ENCODE peak calls at places on chromosomes 4 and X, in seven cellular contexts. C is psoas muscle; M is ovary; L is activated CD8-positive, alpha-beta memory T cell treated with anti-CD3 and anti-CD28 coated beads, Interleukin-2, amount 10 ng/mL, durations not matched to agents 7 days and 5 days; V is nephron progenitor cell; W is T-helper 2 cell treated with Interferon-gamma antibody and Interleukin-4, amounts not matched to agents 5 μg/mL and 100 μg/mL, for 36 hours; J is activated CD4-positive, alpha-beta T cell treated with anti-CD3 and anti-CD28 coated beads, Interleukin-2, amount 50 U/mL, for 24 hours. Y is an unnamed sample.
A peak's percentile ranks its signal among the peaks of the same experiment; 100 is the strongest.

GRCh38 chrX:11040405-11040804 is 70.7 kb upstream of the HCCS start:
- DNase-seq in L (no peak), W (no peak), C (no peak), M (no peak), J (no peak), V (no peak), Y (no peak)

GRCh38 chr4:183504930-183505555 is at the start of gene ING2:
- DNase-seq in L (no peak), V (no peak), C (peak; percentile 67), J (peak; percentile 16), W (no peak), M (peak; percentile 53), Y (peak; percentile 75)

GRCh38 chr4:67885727-67886126 is 1.9 kb upstream of the TMPRSS11D start:
- DNase-seq in L (no peak), W (no peak), C (no peak), J (no peak), M (no peak), V (no peak), Y (no peak)

GRCh38 chrX:63686878-63687714 is 97.9 kb downstream of the ARHGEF9 start:
- DNase-seq in L (no peak), W (no peak), C (no peak), M (no peak), J (peak; percentile 1), V (peak; percentile 11), Y (peak; percentile 65)

GRCh38 chrX:47854474-47854873 is 17.8 kb downstream of the ZNF81 start:
- DNase-seq in M (peak; percentile 57), C (no peak), V (peak; percentile 12), J (no peak), W (no peak), L (no peak), Y (peak; percentile 5)

GRCh38 chr4:152957437-152958185 is 21.5 kb downstream of the FHDC1 start:
- DNase-seq in V (peak; percentile 16), W (no peak), L (no peak), C (no peak), M (no peak), J (no peak), Y (no peak)

GRCh38 chr4:184812651-184813181 is 13.1 kb downstream of the ACSL1 start:
- DNase-seq in V (no peak), W (no peak), J (no peak), L (no peak), M (no peak), C (no peak), Y (no peak)

GRCh38 chrX:95056901-95057300 is 1382.9 kb downstream of the FAM133A start:
- DNase-seq in V (no peak), W (no peak), J (no peak), L (no peak), C (no peak), M (no peak), Y (no peak)

GRCh38 chr4:66062044-66062443 is 391.8 kb upstream of the EPHA5 start:
- DNase-seq in W (no peak), C (no peak), J (no peak), V (no peak), L (no peak), M (no peak), Y (no peak)

GRCh38 chr4:4247711-4248035 is 350 bp downstream of the TMEM128 start:
- DNase-seq in M (no peak), W (no peak), J (no peak), L (no peak), C (no peak), V (no peak), Y (peak; percentile 45)

Y was measured in Kasumi-1.